ENCODE peak calls at places on chromosomes 5 and 9, in ten cellular contexts. O is SJSA1, E is SK-N-MC, M is uterus, L is ovary, J is heart left ventricle, Q is left ventricle myocardium inferior, B is dorsolateral prefrontal cortex, Y is lower lobe of right lung, F is colonic mucosa. S is an unnamed sample.
A peak's percentile ranks its signal among the peaks of the same experiment; 100 is the strongest.

GRCh38 chr9:25025156-25025555 is 479.5 kb upstream of the IZUMO3 start:
- DNase-seq in J (no peak), M (no peak), Q (no peak), E (no peak), L (no peak), O (no peak), B (no peak), Y (no peak), F (no peak), S (no peak)

GRCh38 chr5:95244479-95244878 is 40.4 kb downstream of the MCTP1 start:
- DNase-seq in O (no peak), M (no peak), E (no peak), Y (no peak), B (no peak), Q (no peak), F (no peak), J (no peak), L (no peak), S (no peak)

GRCh38 chr5:100777680-100778281 is 125.3 kb downstream of the ST8SIA4 start:
- DNase-seq in Y (no peak), M (no peak), O (peak; percentile 80), L (no peak), B (no peak), Q (no peak), F (peak; percentile 48), J (peak; percentile 49), E (peak; percentile 88), S (no peak)

GRCh38 chr5:2759696-2760461 is 8.4 kb upstream of the IRX2 start:
- DNase-seq in O (no peak), B (no peak), Y (no peak), J (no peak), E (no peak), M (no peak), Q (no peak), L (no peak), F (no peak), S (peak; percentile 32)

GRCh38 chr9:70600479-70600878 is 186.0 kb upstream of the KLF9 start:
- DNase-seq in J (peak; percentile 52), F (no peak), L (peak; percentile 58), Q (peak; percentile 44), B (no peak), O (no peak), Y (no peak), E (no peak), M (peak; percentile 65), S (peak; percentile 74)

GRCh38 chr9:93297659-93298497 is 113.9 kb downstream of the WNK2 start:
- DNase-seq in Q (no peak), B (no peak), E (no peak), J (no peak), L (no peak), F (peak; percentile 49), O (no peak), M (no peak), Y (peak; percentile 41), S (peak; percentile 48)

GRCh38 chr5:155276231-155276630 is 262.7 kb downstream of the KIF4B start:
- DNase-seq in F (no peak), E (no peak), J (no peak), Q (no peak), O (no peak), M (no peak), Y (no peak), L (no peak), B (no peak), S (no peak)

GRCh38 chr5:17743580-17744435 is 109.5 kb downstream of the TAF11L14 start:
- DNase-seq in J (no peak), L (no peak), B (no peak), Y (no peak), O (no peak), E (no peak), Q (no peak), M (no peak), F (no peak), S (no peak)

GRCh38 chr5:122192883-122193496 is 63.6 kb downstream of the ZNF474 start:
- DNase-seq in F (peak; percentile 58), O (peak; percentile 64), L (peak; percentile 52), B (no peak), M (peak; percentile 58), E (peak; percentile 58), Y (no peak), J (peak; percentile 22), Q (no peak), S (no peak)

GRCh38 chr9:92969516-92970466 is 22.5 kb downstream of the FGD3 start:
- DNase-seq in J (no peak), F (no peak), Q (no peak), O (no peak), L (no peak), Y (no peak), E (no peak), M (no peak), B (no peak), S (peak; percentile 56)

GRCh38 chr9:134328341-134328840 is 2.1 kb downstream of the RXRA start:
- DNase-seq in J (no peak), Y (peak; percentile 54), E (no peak), L (no peak), Q (peak; percentile 15), B (no peak), O (no peak), M (no peak), F (peak; percentile 67), S (no peak)

GRCh38 chr5:122050959-122051358 is 27.1 kb downstream of the LOX start:
- DNase-seq in M (no peak), J (no peak), Y (no peak), B (no peak), E (no peak), L (no peak), F (no peak), Q (no peak), O (no peak), S (no peak)

GRCh38 chr9:116585204-116585603 is 101.9 kb upstream of the TRIM32 start:
- DNase-seq in O (no peak), F (no peak), Y (no peak), L (no peak), M (no peak), E (no peak), J (no peak), B (no peak), Q (no peak), S (no peak)

GRCh38 chr5:4511996-4512656 is 628.0 kb upstream of the ADAMTS16 start:
- DNase-seq in F (no peak), M (no peak), E (no peak), Y (peak; percentile 76), L (no peak), B (no peak), O (no peak), Q (peak; percentile 27), J (peak; percentile 22), S (no peak)

GRCh38 chr5:155883966-155884555 is 442.9 kb upstream of the SGCD start:
- DNase-seq in M (no peak), E (no peak), Q (no peak), L (no peak), F (no peak), J (no peak), B (no peak), Y (no peak), O (no peak), S (no peak)

GRCh38 chr9:91308144-91308543 is 53.6 kb downstream of the AUH start:
- DNase-seq in F (no peak), Y (no peak), L (no peak), M (no peak), E (no peak), B (no peak), O (no peak), Q (no peak), J (no peak), S (no peak)

GRCh38 chr9:98983295-98984268 is 39.9 kb downstream of the COL15A1 start:
- DNase-seq in O (peak; percentile 86), J (no peak), F (no peak), Q (no peak), E (no peak), Y (no peak), B (no peak), L (no peak), M (no peak), S (no peak)

GRCh38 chr9:111038336-111039202 is at the start of gene LPAR1:
- DNase-seq in Q (peak; percentile 69), J (peak; percentile 41), M (peak; percentile 39), B (peak; percentile 61), L (peak; percentile 60), Y (peak; percentile 63), O (peak; percentile 49), F (peak; percentile 79), E (no peak), S (peak; percentile 74)

DNA sequence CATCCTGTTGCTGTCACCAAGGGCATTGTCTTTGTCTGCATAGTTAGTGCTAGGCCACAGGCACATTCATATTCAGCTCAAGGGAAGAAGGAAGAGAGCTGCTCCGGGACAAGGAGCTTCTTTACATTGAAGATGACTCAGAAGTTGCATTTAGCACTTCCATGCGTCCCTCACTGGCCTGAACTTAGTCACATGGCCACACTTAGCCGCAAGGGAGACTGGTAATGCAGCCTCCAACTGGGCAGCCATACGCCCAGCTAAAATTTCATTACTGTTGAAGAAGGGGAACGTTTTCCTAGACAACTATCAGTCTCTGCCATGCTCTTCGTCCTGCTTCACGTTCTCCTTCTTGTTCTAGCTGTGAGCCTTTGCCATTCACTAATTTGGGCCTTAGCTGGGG is 20.0 kb downstream of the ACTL7B start:
- DNase-seq in F (no peak), L (no peak), J (no peak), Q (no peak), Y (no peak), B (no peak), M (no peak), E (no peak), O (no peak), S (no peak)
- H3K27ac ChIP-seq in F (no peak overlapping the region), L (no peak overlapping the region), J (no peak overlapping the region), Q (no peak overlapping the region), Y (no peak overlapping the region), B (no peak overlapping the region), M (no peak overlapping the region), E (no peak overlapping the region), O (no peak overlapping the region), S (no peak overlapping the region)

DNA sequence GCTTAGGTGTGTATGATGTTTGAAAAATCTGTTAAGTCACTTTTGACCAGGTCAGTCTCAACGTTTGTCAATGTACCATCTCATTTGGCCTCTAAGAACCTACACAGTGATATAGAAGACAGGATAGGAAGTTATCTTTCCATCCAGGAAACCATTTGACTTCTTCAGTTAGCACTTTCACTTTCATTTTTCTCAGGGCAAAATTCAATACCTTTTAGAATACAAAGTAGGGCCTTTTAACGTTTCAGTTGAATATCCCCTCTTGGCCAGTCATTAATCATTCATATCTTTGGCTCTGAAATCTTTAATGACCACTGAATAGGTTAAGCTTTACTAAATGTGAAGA is 101.0 kb upstream of the GNAQ start:
- DNase-seq in M (no peak), J (no peak), Q (no peak), O (peak; percentile 17), E (no peak), Y (no peak), L (no peak), B (no peak), F (no peak), S (no peak)
- H3K4me3 ChIP-seq in M (no peak overlapping the region), J (peak overlapping the region; percentile 20), Q (peak overlapping the region; percentile 18), O (peak overlapping the region; percentile 13), E (peak overlapping the region; percentile 5), Y (no peak overlapping the region), L (no peak overlapping the region), B (peak overlapping the region; percentile 21), F (no peak overlapping the region), S (no peak overlapping the region)

GRCh38 chr5:90484540-90484939 is 9.9 kb downstream of the POLR3G start:
- DNase-seq in J (no peak), M (no peak), E (no peak), F (no peak), Y (no peak), Q (no peak), B (no peak), O (no peak), L (no peak), S (no peak)
- H3K27ac ChIP-seq in J (no peak overlapping the region), M (no peak overlapping the region), E (no peak overlapping the region), F (no peak overlapping the region), Y (no peak overlapping the region), Q (no peak overlapping the region), B (no peak overlapping the region), O (no peak overlapping the region), L (no peak overlapping the region), S (no peak overlapping the region)

GRCh38 chr5:124735169-124735858 is 11.1 kb downstream of the ZNF608 start:
- DNase-seq in F (peak; percentile 68), E (peak; percentile 99), M (no peak), Q (no peak), B (no peak), O (no peak), Y (no peak), J (no peak), L (no peak), S (no peak)
- H3K4me3 ChIP-seq in F (peak overlapping the region; percentile 9), E (peak overlapping the region; percentile 69), M (no peak overlapping the region), Q (peak overlapping the region; percentile 56), B (peak overlapping the region; percentile 48), O (peak overlapping the region; percentile 1), Y (peak overlapping the region; percentile 37), J (peak overlapping the region; percentile 53), L (peak overlapping the region; percentile 20), S (peak overlapping the region; percentile 36)

S was measured in right atrium auricular region.